ENCODE peak calls at places on chromosomes 5 and 9, in eight cellular contexts. O is heart left ventricle; T is foreskin fibroblast; C is left ventricle myocardium inferior; A is SK-MEL-5; R is tibial artery; F is anterior cingulate cortex; N is CD4-positive, alpha-beta memory T cell. Y is an unnamed sample.

GRCh38 chr5:20524956-20525529 is 537.0 kb upstream of the CDH18 start:
- DNase-seq in C (no peak), O (no peak), A (no peak), F (no peak), T (no peak), R (no peak), N (no peak), Y (no peak)

GRCh38 chr5:149724130-149724850 is 5.8 kb upstream of the PPARGC1B start:
- DNase-seq in O (no peak), C (no peak), R (no peak), N (no peak), F (no peak), T (no peak), A (no peak), Y (no peak)

GRCh38 chr9:4425358-4426045 is 64.8 kb upstream of the SLC1A1 start:
- DNase-seq in R (peak; percentile 21), F (no peak), O (no peak), T (no peak), N (no peak), C (no peak), A (no peak), Y (no peak)

GRCh38 chr9:121518634-121519033 is 19.0 kb upstream of the GGTA1 start:
- DNase-seq in N (no peak), A (no peak), F (no peak), C (no peak), O (no peak), T (no peak), R (no peak), Y (no peak)

GRCh38 chr5:61823796-61824195 is 482.2 kb upstream of the KIF2A start:
- DNase-seq in A (no peak), O (no peak), F (no peak), C (no peak), R (no peak), N (no peak), T (no peak), Y (no peak)

GRCh38 chr9:72592501-72593403 is 71.3 kb downstream of the TMC1 start:
- DNase-seq in R (no peak), T (no peak), F (no peak), N (peak; percentile 58), C (no peak), A (peak; percentile 73), O (no peak), Y (peak; percentile 32)

GRCh38 chr9:79254900-79255651 is 316.7 kb upstream of the TLE4 start:
- DNase-seq in R (no peak), O (no peak), C (no peak), N (no peak), F (no peak), A (peak; percentile 33), T (no peak), Y (no peak)

GRCh38 chr5:153896117-153896516 is 142.6 kb downstream of the FAM114A2 start:
- DNase-seq in A (no peak), R (no peak), C (no peak), O (no peak), N (no peak), F (no peak), T (peak; percentile 60), Y (no peak)

GRCh38 chr5:115549154-115549553 is 4.6 kb upstream of the FEM1C start:
- DNase-seq in A (peak; percentile 62), C (no peak), N (no peak), R (no peak), T (no peak), O (no peak), F (no peak), Y (peak; percentile 17)

GRCh38 chr9:27673626-27674025 is 100.3 kb upstream of the C9orf72 start:
- DNase-seq in R (no peak), O (no peak), N (no peak), F (no peak), A (no peak), C (no peak), T (no peak), Y (no peak)

GRCh38 chr5:149995385-149996085 is 4.9 kb downstream of the TIGD6 start:
- DNase-seq in T (no peak), R (no peak), A (peak; percentile 86), C (no peak), N (no peak), F (peak; percentile 19), O (no peak), Y (no peak)

GRCh38 chr9:125743687-125744428 is 3.3 kb upstream of the PBX3 start:
- DNase-seq in T (peak; percentile 30), R (no peak), C (no peak), O (no peak), A (no peak), N (no peak), F (no peak), Y (no peak)

GRCh38 chr9:107733530-107733907 is 243.9 kb upstream of the KLF4 start:
- DNase-seq in O (peak; percentile 86), C (peak; percentile 61), N (no peak), A (peak; percentile 57), T (peak; percentile 80), F (peak; percentile 23), R (peak; percentile 85), Y (no peak)

GRCh38 chr5:97111004-97111403 is 31.4 kb downstream of the LIX1 start:
- DNase-seq in O (no peak), C (no peak), T (no peak), N (no peak), A (no peak), F (no peak), R (no peak), Y (no peak)

GRCh38 chr5:120454094-120454798 is 9.9 kb upstream of the PRR16 start:
- DNase-seq in R (no peak), N (no peak), T (peak; percentile 86), F (no peak), C (no peak), A (peak; percentile 45), O (no peak), Y (no peak)

GRCh38 chr9:135345775-135346433 is 133.7 kb upstream of the PPP1R26 start:
- DNase-seq in O (no peak), A (no peak), F (no peak), T (no peak), R (no peak), N (no peak), C (no peak), Y (no peak)

GRCh38 chr5:35853652-35854051 is 3.0 kb upstream of the IL7R start:
- DNase-seq in T (no peak), O (no peak), C (no peak), N (peak; percentile 84), F (no peak), A (no peak), R (no peak), Y (no peak)

GRCh38 chr5:144205141-144205551 is 34.5 kb downstream of the KCTD16 start:
- DNase-seq in A (no peak), T (peak; percentile 31), N (no peak), R (peak; percentile 39), F (peak; percentile 33), O (peak; percentile 27), C (peak; percentile 17), Y (peak; percentile 77)

GRCh38 chr5:76926329-76927105 is 26.3 kb upstream of the CRHBP start:
- DNase-seq in T (no peak), A (no peak), R (no peak), N (no peak), O (no peak), C (no peak), F (no peak), Y (no peak)

GRCh38 chr5:148515460-148515859 is 131.7 kb downstream of the FBXO38 start:
- DNase-seq in F (no peak), A (no peak), T (no peak), C (no peak), N (no peak), O (no peak), R (no peak), Y (no peak)

Y was measured in COR-L47.